ENCODE peak calls at places on chromosomes 16 and 17, in ten cellular contexts. Z, L, O, Y, J, A, H, C, F and W are unnamed samples.

GRCh38 chr16:14280541-14280940 is 209.4 kb downstream of the MRTFB start:
- DNase-seq in Z (no peak), L (no peak), O (no peak), Y (no peak), J (no peak), A (no peak), H (no peak), C (no peak), F (no peak), W (no peak)

GRCh38 chr17:79388556-79389295 is 222.1 kb downstream of the RBFOX3 start:
- DNase-seq in Z (peak; percentile 80), L (peak; percentile 18), O (peak; percentile 73), Y (peak; percentile 78), J (peak; percentile 36), A (peak; percentile 74), H (peak; percentile 53), C (peak; percentile 95), F (peak; percentile 11), W (peak; percentile 96)

GRCh38 chr17:28384281-28385036 is 13.0 kb downstream of the SARM1 start:
- DNase-seq in Z (peak; percentile 83), L (no peak), O (no peak), Y (no peak), J (peak; percentile 70), A (peak; percentile 66), H (peak; percentile 92), C (peak; percentile 87), F (no peak), W (no peak)

GRCh38 chr17:81256616-81257015 is 17.5 kb downstream of the NDUFAF8 start:
- DNase-seq in Z (no peak), L (no peak), O (no peak), Y (no peak), J (no peak), A (peak; percentile 23), H (no peak), C (no peak), F (peak; percentile 37), W (no peak)

GRCh38 chr17:8841844-8842243 is 25.6 kb downstream of the PIK3R6 start:
- DNase-seq in Z (no peak), L (no peak), O (no peak), Y (no peak), J (no peak), A (no peak), H (no peak), C (peak; percentile 25), F (no peak), W (no peak)

GRCh38 chr17:3762922-3763776 is 37.8 kb downstream of the ITGAE start:
- DNase-seq in Z (no peak), L (no peak), O (no peak), Y (no peak), J (no peak), A (no peak), H (no peak), C (no peak), F (no peak), W (peak; percentile 10)

GRCh38 chr17:75288784-75289121 is 480 bp downstream of the SLC25A19 start:
- DNase-seq in Z (peak; percentile 73), L (no peak), O (no peak), Y (peak; percentile 36), J (peak; percentile 58), A (peak; percentile 68), H (no peak), C (peak; percentile 88), F (no peak), W (peak; percentile 84)

GRCh38 chr17:76492250-76492988 is 8.8 kb downstream of the RHBDF2 start:
- DNase-seq in Z (peak; percentile 62), L (no peak), O (peak; percentile 60), Y (no peak), J (peak; percentile 30), A (no peak), H (peak; percentile 76), C (no peak), F (no peak), W (peak; percentile 68)

GRCh38 chr17:40124279-40125141 is 2.7 kb downstream of the MSL1 start:
- DNase-seq in Z (no peak), L (no peak), O (peak; percentile 54), Y (no peak), J (peak; percentile 38), A (peak; percentile 15), H (no peak), C (peak; percentile 66), F (peak; percentile 57), W (peak; percentile 44)

GRCh38 chr16:19132898-19133297 is 19.1 kb downstream of the ITPRIPL2 start:
- DNase-seq in Z (no peak), L (no peak), O (no peak), Y (no peak), J (no peak), A (no peak), H (no peak), C (no peak), F (no peak), W (no peak)

GRCh38 chr17:79581306-79581932 is 29.4 kb downstream of the RBFOX3 start:
- DNase-seq in Z (no peak), L (no peak), O (peak; percentile 51), Y (no peak), J (no peak), A (peak; percentile 39), H (no peak), C (no peak), F (no peak), W (no peak)

GRCh38 chr17:49456172-49456965 is 38.7 kb upstream of the NGFR start:
- DNase-seq in Z (no peak), L (no peak), O (no peak), Y (no peak), J (no peak), A (peak; percentile 37), H (no peak), C (no peak), F (peak; percentile 77), W (no peak)

GRCh38 chr16:683396-684066 is 603 bp downstream of the JMJD8 start:
- DNase-seq in Z (no peak), L (no peak), O (no peak), Y (no peak), J (no peak), A (no peak), H (peak; percentile 24), C (peak; percentile 63), F (no peak), W (peak; percentile 77)

GRCh38 chr16:67342616-67343015 is 16.0 kb downstream of the LRRC36 start:
- DNase-seq in Z (no peak), L (no peak), O (no peak), Y (no peak), J (no peak), A (no peak), H (no peak), C (no peak), F (no peak), W (no peak)

GRCh38 chr16:67345401-67345800 is 18.8 kb downstream of the LRRC36 start:
- DNase-seq in Z (no peak), L (no peak), O (no peak), Y (no peak), J (no peak), A (peak; percentile 24), H (peak; percentile 41), C (no peak), F (no peak), W (no peak)

GRCh38 chr16:67339453-67339852 is 12.8 kb downstream of the LRRC36 start:
- DNase-seq in Z (peak; percentile 38), L (peak; percentile 18), O (no peak), Y (no peak), J (no peak), A (peak; percentile 31), H (no peak), C (no peak), F (peak; percentile 61), W (no peak)

GRCh38 chr16:67336646-67337045 is 10.0 kb downstream of the LRRC36 start:
- DNase-seq in Z (no peak), L (no peak), O (no peak), Y (no peak), J (no peak), A (no peak), H (no peak), C (no peak), F (no peak), W (no peak)

GRCh38 chr16:67341250-67341649 is 14.6 kb downstream of the LRRC36 start:
- DNase-seq in Z (no peak), L (no peak), O (no peak), Y (no peak), J (no peak), A (no peak), H (no peak), C (no peak), F (no peak), W (no peak)
- H3K36me3 ChIP-seq in Z (no peaks in the 10 kb centered on the region), L (no peaks in the 10 kb centered on the region), O (no peaks in the 10 kb centered on the region), Y (no peaks in the 10 kb centered on the region), J (no peaks in the 10 kb centered on the region), A (no peaks in the 10 kb centered on the region), H (no peaks in the 10 kb centered on the region), C (no peaks in the 10 kb centered on the region), F (no peaks in the 10 kb centered on the region), W (no peaks in the 10 kb centered on the region)

GRCh38 chr16:67161595-67162058 is 1.9 kb downstream of the FBXL8 start:
- DNase-seq in Z (no peak), L (no peak), O (peak; percentile 77), Y (no peak), J (no peak), A (peak; percentile 41), H (no peak), C (peak; percentile 69), F (no peak), W (peak; percentile 75)
- H3K4me3 ChIP-seq in Z (no peak overlapping the region), L (peak overlapping the region; percentile 80), O (peak overlapping the region; percentile 87), Y (no peak overlapping the region), J (no peak overlapping the region), A (peak overlapping the region; percentile 95), H (no peak overlapping the region), C (peak overlapping the region; percentile 88), F (peak overlapping the region; percentile 26), W (no peak overlapping the region)

GRCh38 chr16:15597135-15597534 is 45.8 kb downstream of the MARF1 start:
- DNase-seq in Z (no peak), L (no peak), O (no peak), Y (no peak), J (no peak), A (no peak), H (no peak), C (no peak), F (no peak), W (no peak)

GRCh38 chr16:15597822-15598647 is 44.9 kb downstream of the MARF1 start:
- DNase-seq in Z (no peak), L (no peak), O (no peak), Y (no peak), J (no peak), A (no peak), H (no peak), C (no peak), F (no peak), W (no peak)

GRCh38 chr16:15598648-15599190 is 44.2 kb downstream of the MARF1 start:
- DNase-seq in Z (no peak), L (no peak), O (no peak), Y (no peak), J (no peak), A (no peak), H (no peak), C (no peak), F (no peak), W (no peak)

GRCh38 chr16:15601212-15601879 is 41.6 kb downstream of the MARF1 start:
- DNase-seq in Z (no peak), L (no peak), O (no peak), Y (no peak), J (no peak), A (no peak), H (no peak), C (peak; percentile 85), F (no peak), W (peak; percentile 87)

GRCh38 chr16:15599303-15600070 is 43.5 kb downstream of the MARF1 start:
- DNase-seq in Z (no peak), L (no peak), O (peak; percentile 74), Y (no peak), J (no peak), A (peak; percentile 7), H (no peak), C (no peak), F (no peak), W (no peak)
- H3K36me3 ChIP-seq in Z (no peaks in the 10 kb centered on the region), L (peaks cover 48% of the 10 kb centered on the region), O (peaks cover 91% of the 10 kb centered on the region), Y (peaks cover 48% of the 10 kb centered on the region), J (peaks cover 92% of the 10 kb centered on the region), A (peaks cover 7% of the 10 kb centered on the region), H (peaks cover 16% of the 10 kb centered on the region), C (peaks cover 97% of the 10 kb centered on the region), F (peaks cover 17% of the 10 kb centered on the region), W (peaks cover 18% of the 10 kb centered on the region)

GRCh38 chr16:85675528-85675927 is 13.2 kb downstream of the GINS2 start:
- DNase-seq in Z (peak; percentile 52), L (no peak), O (no peak), Y (no peak), J (no peak), A (no peak), H (no peak), C (no peak), F (peak; percentile 59), W (peak; percentile 71)
- H3K4me3 ChIP-seq in Z (no peak overlapping the region), L (no peak overlapping the region), O (no peak overlapping the region), Y (no peak overlapping the region), J (no peak overlapping the region), A (no peak overlapping the region), H (no peak overlapping the region), C (no peak overlapping the region), F (no peak overlapping the region), W (no peak overlapping the region)